ENCODE peak calls at places on chromosomes 7 and 10, in nine cellular contexts. P, Y, D, B, E, L, X, O and I are unnamed samples.

GRCh38 chr7:138295049-138295637 is 164.9 kb upstream of the TRIM24 start:
- DNase-seq in Y (no peak), L (no peak), X (no peak), D (no peak), B (no peak), E (no peak), O (no peak), P (no peak), I (no peak)

GRCh38 chr7:116671681-116672595 is at the start of gene MET:
- DNase-seq in P (no peak), B (no peak), D (no peak), L (no peak), E (peak), O (peak), Y (peak), X (peak), I (peak)

GRCh38 chr7:59079-59825 is 133.1 kb upstream of the FAM20C start:
- DNase-seq in D (no peak), L (no peak), X (no peak), P (no peak), E (no peak), B (no peak), Y (peak), O (no peak), I (no peak)

GRCh38 chr7:94170836-94171235 is 166.7 kb upstream of the BET1 start:
- DNase-seq in P (no peak), X (no peak), D (no peak), B (no peak), Y (no peak), O (no peak), E (no peak), L (no peak), I (no peak)

GRCh38 chr10:110857265-110858158 is 14.2 kb upstream of the PDCD4 start:
- DNase-seq in P (no peak), D (peak), L (no peak), O (peak), Y (no peak), E (no peak), X (peak), B (no peak), I (no peak)

GRCh38 chr7:40525764-40526163 is 391.0 kb downstream of the SUGCT start:
- DNase-seq in Y (no peak), E (no peak), B (no peak), O (no peak), X (no peak), L (no peak), D (no peak), P (no peak), I (no peak)

GRCh38 chr10:70582793-70583700 is 19.5 kb downstream of the PRF1 start:
- DNase-seq in X (no peak), P (no peak), E (no peak), Y (no peak), D (no peak), L (no peak), B (no peak), O (no peak), I (no peak)

GRCh38 chr7:30473393-30473775 is 5.2 kb downstream of the NOD1 start:
- DNase-seq in B (no peak), L (no peak), E (no peak), X (no peak), D (no peak), P (no peak), Y (no peak), O (no peak), I (no peak)

GRCh38 chr7:375491-375821 is 85.5 kb downstream of the FOXL3 start:
- DNase-seq in Y (peak), B (no peak), X (no peak), O (no peak), P (no peak), E (no peak), D (no peak), L (no peak), I (no peak)

GRCh38 chr7:90766814-90767564 is 170.9 kb downstream of the CDK14 start:
- DNase-seq in X (no peak), B (no peak), P (no peak), Y (peak), L (no peak), O (no peak), D (no peak), E (no peak), I (peak)

GRCh38 chr10:47412177-47412730 is 28.2 kb upstream of the ZNF488 start:
- DNase-seq in Y (no peak), P (no peak), X (no peak), E (no peak), O (no peak), B (no peak), D (no peak), L (no peak), I (no peak)

GRCh38 chr7:55534262-55534915 is 37.9 kb downstream of the VOPP1 start:
- DNase-seq in B (no peak), X (no peak), E (peak), L (peak), Y (no peak), O (peak), P (peak), D (peak), I (peak)

GRCh38 chr7:127874049-127874636 is 157.1 kb downstream of the LRRC4 start:
- DNase-seq in E (no peak), L (no peak), P (no peak), O (no peak), B (no peak), X (no peak), D (no peak), Y (no peak), I (no peak)

GRCh38 chr7:130875265-130875741 is 141.3 kb upstream of the KLF14 start:
- DNase-seq in E (peak), L (peak), P (no peak), D (peak), B (no peak), Y (peak), O (peak), X (no peak), I (no peak)

GRCh38 chr7:155377837-155378579 is 79.9 kb upstream of the EN2 start:
- DNase-seq in L (no peak), E (peak), D (no peak), O (no peak), X (no peak), B (no peak), Y (peak), P (no peak), I (no peak)

GRCh38 chr10:4686644-4686996 is 139.4 kb upstream of the AKR1E2 start:
- DNase-seq in L (no peak), X (no peak), B (no peak), P (no peak), E (peak), O (no peak), D (no peak), Y (no peak), I (peak)

GRCh38 chr7:131300572-131301466 is 26.9 kb upstream of the MKLN1 start:
- DNase-seq in E (no peak), Y (no peak), D (no peak), B (no peak), P (no peak), O (no peak), L (no peak), X (no peak), I (no peak)